ENCODE peak calls at places on chromosomes 13 and 19, in six cellular contexts. C is retinal pigment epithelial cell, B is putamen, L is cardiac fibroblast, W is nucleus accumbens, M is Peyer's patch. P is an unnamed sample.

GRCh38 chr13:31045621-31046081 is 113.2 kb downstream of the TEX26 start:
- DNase-seq in L (peak; percentile 97), W (no peak), C (peak; percentile 88), M (no peak), B (no peak), P (peak; percentile 83)

GRCh38 chr19:39919976-39920375 is 14.5 kb downstream of the FCGBP start:
- DNase-seq in M (no peak), L (no peak), W (no peak), B (no peak), C (no peak), P (no peak)

GRCh38 chr19:6693056-6693471 is 23.1 kb upstream of the TNFSF14 start:
- DNase-seq in M (no peak), B (no peak), L (no peak), W (no peak), C (no peak), P (no peak)

GRCh38 chr19:41159861-41160260 is 33.2 kb upstream of the CYP2S1 start:
- DNase-seq in M (no peak), C (no peak), B (no peak), L (no peak), W (no peak), P (no peak)

GRCh38 chr13:19587635-19588300 is 26.4 kb upstream of the TPTE2 start:
- DNase-seq in L (peak; percentile 63), B (no peak), C (no peak), W (no peak), M (no peak), P (no peak)

GRCh38 chr19:45782162-45782623 is at the start of gene DMPK:
- DNase-seq in L (no peak), M (no peak), B (no peak), W (no peak), C (no peak), P (no peak)

GRCh38 chr13:35978607-35979316 is 152.4 kb downstream of the DCLK1 start:
- DNase-seq in L (peak; percentile 88), M (no peak), W (no peak), B (peak; percentile 48), C (peak; percentile 38), P (no peak)

GRCh38 chr19:42386974-42387707 is 3.0 kb downstream of the CNFN start:
- DNase-seq in M (peak; percentile 79), B (no peak), W (peak; percentile 45), L (peak; percentile 45), C (no peak), P (peak; percentile 86)

GRCh38 chr13:48531416-48532145 is 1.3 kb downstream of the RCBTB2 start:
- DNase-seq in W (no peak), L (no peak), C (peak; percentile 6), B (no peak), M (no peak), P (no peak)

GRCh38 chr13:107375701-107376350 is 807.9 kb upstream of the ARGLU1 start:
- DNase-seq in C (no peak), M (no peak), L (no peak), W (no peak), B (no peak), P (no peak)

GRCh38 chr19:41904118-41904870 is 21.3 kb downstream of the ARHGEF1 start:
- DNase-seq in C (no peak), B (no peak), W (no peak), L (no peak), M (no peak), P (peak; percentile 90)

GRCh38 chr19:50214699-50215543 is 11.5 kb downstream of the MYH14 start:
- DNase-seq in W (no peak), L (no peak), C (no peak), M (no peak), B (no peak), P (peak; percentile 90)

GRCh38 chr19:27997069-27997468 is 1215.9 kb downstream of the UQCRFS1 start:
- DNase-seq in L (no peak), M (no peak), W (no peak), B (no peak), C (no peak), P (no peak)

GRCh38 chr13:102440259-102440936 is 38.5 kb upstream of the FGF14 start:
- DNase-seq in C (no peak), B (no peak), L (no peak), M (no peak), W (no peak), P (peak; percentile 42)

GRCh38 chr19:44608391-44608821 is 5.0 kb upstream of the IGSF23 start:
- DNase-seq in L (peak; percentile 60), C (no peak), B (peak; percentile 34), M (no peak), W (no peak), P (no peak)

GRCh38 chr19:53461866-53462265 is 5.7 kb upstream of the ZNF813 start:
- DNase-seq in C (no peak), W (no peak), M (no peak), L (no peak), B (no peak), P (no peak)

GRCh38 chr13:41196620-41197019 is 2.3 kb upstream of the KBTBD7 start:
- DNase-seq in W (no peak), L (peak; percentile 42), C (no peak), B (no peak), M (no peak), P (no peak)

GRCh38 chr19:19540707-19541515 is 2.8 kb downstream of the CILP2 start:
- DNase-seq in B (no peak), W (peak; percentile 7), M (peak; percentile 73), L (peak; percentile 37), C (no peak), P (peak; percentile 66)